ENCODE peak calls at places on chromosomes 1 and 21, in nine cellular contexts. One of them, this sample, is unnamed.
A peak's percentile ranks its signal among the peaks of the same experiment; 100 is the strongest.

GRCh38 chr1:15296602-15297321 is 49.7 kb downstream of the FHAD1 start:
- DNase-seq in stimulated activated CD8-positive, alpha-beta memory T cell treated with anti-CD3 and anti-CD28 coated beads, Interleukin-15, amount 100 ng/mL, for 1 hour: no peak
- DNase-seq in fibroblast of villous mesenchyme: no peak
- DNase-seq in occipital lobe: no peak
- DNase-seq in mammary epithelial cell: no peak
- DNase-seq in lower leg skin: no peak
- DNase-seq in HS-27A: no peak
- DNase-seq in T-helper 22 cell: no peak
- DNase-seq in caudate nucleus: no peak
- DNase-seq in this sample: no peak

GRCh38 chr1:25731148-25731547 is 68.8 kb upstream of the SELENON start:
- DNase-seq in stimulated activated CD8-positive, alpha-beta memory T cell treated with anti-CD3 and anti-CD28 coated beads, Interleukin-15, amount 100 ng/mL, for 1 hour: no peak
- DNase-seq in fibroblast of villous mesenchyme: no peak
- DNase-seq in occipital lobe: no peak
- DNase-seq in mammary epithelial cell: no peak
- DNase-seq in lower leg skin: no peak
- DNase-seq in HS-27A: no peak
- DNase-seq in T-helper 22 cell: no peak
- DNase-seq in caudate nucleus: no peak
- DNase-seq in this sample: no peak

GRCh38 chr1:228955691-228956090 is 220.4 kb downstream of the RHOU start:
- DNase-seq in stimulated activated CD8-positive, alpha-beta memory T cell treated with anti-CD3 and anti-CD28 coated beads, Interleukin-15, amount 100 ng/mL, for 1 hour: no peak
- DNase-seq in fibroblast of villous mesenchyme: peak; percentile 86
- DNase-seq in occipital lobe: no peak
- DNase-seq in mammary epithelial cell: no peak
- DNase-seq in lower leg skin: no peak
- DNase-seq in HS-27A: no peak
- DNase-seq in T-helper 22 cell: no peak
- DNase-seq in caudate nucleus: no peak
- DNase-seq in this sample: no peak

GRCh38 chr1:29330089-29330488 is 93.8 kb downstream of the PTPRU start:
- DNase-seq in stimulated activated CD8-positive, alpha-beta memory T cell treated with anti-CD3 and anti-CD28 coated beads, Interleukin-15, amount 100 ng/mL, for 1 hour: no peak
- DNase-seq in fibroblast of villous mesenchyme: no peak
- DNase-seq in occipital lobe: no peak
- DNase-seq in mammary epithelial cell: no peak
- DNase-seq in lower leg skin: no peak
- DNase-seq in HS-27A: no peak
- DNase-seq in T-helper 22 cell: no peak
- DNase-seq in caudate nucleus: no peak
- DNase-seq in this sample: no peak

GRCh38 chr1:85220756-85221166 is 19.9 kb upstream of the SYDE2 start:
- DNase-seq in stimulated activated CD8-positive, alpha-beta memory T cell treated with anti-CD3 and anti-CD28 coated beads, Interleukin-15, amount 100 ng/mL, for 1 hour: no peak
- DNase-seq in fibroblast of villous mesenchyme: peak; percentile 87
- DNase-seq in occipital lobe: no peak
- DNase-seq in mammary epithelial cell: no peak
- DNase-seq in lower leg skin: no peak
- DNase-seq in HS-27A: no peak
- DNase-seq in T-helper 22 cell: no peak
- DNase-seq in caudate nucleus: no peak
- DNase-seq in this sample: no peak

GRCh38 chr1:110457206-110457605 is 6.3 kb downstream of the PROK1 start:
- DNase-seq in stimulated activated CD8-positive, alpha-beta memory T cell treated with anti-CD3 and anti-CD28 coated beads, Interleukin-15, amount 100 ng/mL, for 1 hour: no peak
- DNase-seq in fibroblast of villous mesenchyme: no peak
- DNase-seq in occipital lobe: no peak
- DNase-seq in mammary epithelial cell: no peak
- DNase-seq in lower leg skin: no peak
- DNase-seq in HS-27A: no peak
- DNase-seq in T-helper 22 cell: no peak
- DNase-seq in caudate nucleus: no peak
- DNase-seq in this sample: no peak

GRCh38 chr1:170545476-170545875 is 13.5 kb downstream of the GORAB start:
- DNase-seq in stimulated activated CD8-positive, alpha-beta memory T cell treated with anti-CD3 and anti-CD28 coated beads, Interleukin-15, amount 100 ng/mL, for 1 hour: no peak
- DNase-seq in fibroblast of villous mesenchyme: peak; percentile 93
- DNase-seq in occipital lobe: no peak
- DNase-seq in mammary epithelial cell: peak; percentile 84
- DNase-seq in lower leg skin: no peak
- DNase-seq in HS-27A: no peak
- DNase-seq in T-helper 22 cell: no peak
- DNase-seq in caudate nucleus: no peak
- DNase-seq in this sample: no peak

GRCh38 chr1:45722809-45723208 is 27.6 kb downstream of the IPP start:
- DNase-seq in stimulated activated CD8-positive, alpha-beta memory T cell treated with anti-CD3 and anti-CD28 coated beads, Interleukin-15, amount 100 ng/mL, for 1 hour: no peak
- DNase-seq in fibroblast of villous mesenchyme: peak; percentile 68
- DNase-seq in occipital lobe: no peak
- DNase-seq in mammary epithelial cell: no peak
- DNase-seq in lower leg skin: no peak
- DNase-seq in HS-27A: no peak
- DNase-seq in T-helper 22 cell: no peak
- DNase-seq in caudate nucleus: no peak
- DNase-seq in this sample: no peak

GRCh38 chr1:194062962-194063361 is 876.5 kb upstream of the B3GALT2 start:
- DNase-seq in stimulated activated CD8-positive, alpha-beta memory T cell treated with anti-CD3 and anti-CD28 coated beads, Interleukin-15, amount 100 ng/mL, for 1 hour: no peak
- DNase-seq in fibroblast of villous mesenchyme: no peak
- DNase-seq in occipital lobe: no peak
- DNase-seq in mammary epithelial cell: no peak
- DNase-seq in lower leg skin: no peak
- DNase-seq in HS-27A: no peak
- DNase-seq in T-helper 22 cell: no peak
- DNase-seq in caudate nucleus: no peak
- DNase-seq in this sample: no peak

GRCh38 chr1:209583408-209583807 is at the start of gene CAMK1G:
- DNase-seq in stimulated activated CD8-positive, alpha-beta memory T cell treated with anti-CD3 and anti-CD28 coated beads, Interleukin-15, amount 100 ng/mL, for 1 hour: no peak
- DNase-seq in fibroblast of villous mesenchyme: peak; percentile 81
- DNase-seq in occipital lobe: peak; percentile 60
- DNase-seq in mammary epithelial cell: no peak
- DNase-seq in lower leg skin: no peak
- DNase-seq in HS-27A: no peak
- DNase-seq in T-helper 22 cell: no peak
- DNase-seq in caudate nucleus: peak; percentile 30
- DNase-seq in this sample: peak; percentile 22

GRCh38 chr1:225458222-225458631 is 30.4 kb upstream of the LBR start:
- DNase-seq in stimulated activated CD8-positive, alpha-beta memory T cell treated with anti-CD3 and anti-CD28 coated beads, Interleukin-15, amount 100 ng/mL, for 1 hour: no peak
- DNase-seq in fibroblast of villous mesenchyme: peak; percentile 78
- DNase-seq in occipital lobe: no peak
- DNase-seq in mammary epithelial cell: no peak
- DNase-seq in lower leg skin: no peak
- DNase-seq in HS-27A: no peak
- DNase-seq in T-helper 22 cell: no peak
- DNase-seq in caudate nucleus: no peak
- DNase-seq in this sample: peak; percentile 38

GRCh38 chr1:151970641-151971040 is 23.0 kb downstream of the S100A10 start:
- DNase-seq in stimulated activated CD8-positive, alpha-beta memory T cell treated with anti-CD3 and anti-CD28 coated beads, Interleukin-15, amount 100 ng/mL, for 1 hour: no peak
- DNase-seq in fibroblast of villous mesenchyme: peak; percentile 16
- DNase-seq in occipital lobe: no peak
- DNase-seq in mammary epithelial cell: peak; percentile 65
- DNase-seq in lower leg skin: no peak
- DNase-seq in HS-27A: no peak
- DNase-seq in T-helper 22 cell: no peak
- DNase-seq in caudate nucleus: no peak
- DNase-seq in this sample: no peak

GRCh38 chr1:97904528-97904927 is 16.3 kb downstream of the DPYD start:
- DNase-seq in stimulated activated CD8-positive, alpha-beta memory T cell treated with anti-CD3 and anti-CD28 coated beads, Interleukin-15, amount 100 ng/mL, for 1 hour: no peak
- DNase-seq in fibroblast of villous mesenchyme: peak; percentile 61
- DNase-seq in occipital lobe: no peak
- DNase-seq in mammary epithelial cell: peak; percentile 71
- DNase-seq in lower leg skin: no peak
- DNase-seq in HS-27A: no peak
- DNase-seq in T-helper 22 cell: no peak
- DNase-seq in caudate nucleus: no peak
- DNase-seq in this sample: no peak

GRCh38 chr1:213186168-213186567 is 135.1 kb downstream of the RPS6KC1 start:
- DNase-seq in stimulated activated CD8-positive, alpha-beta memory T cell treated with anti-CD3 and anti-CD28 coated beads, Interleukin-15, amount 100 ng/mL, for 1 hour: no peak
- DNase-seq in fibroblast of villous mesenchyme: no peak
- DNase-seq in occipital lobe: no peak
- DNase-seq in mammary epithelial cell: no peak
- DNase-seq in lower leg skin: no peak
- DNase-seq in HS-27A: no peak
- DNase-seq in T-helper 22 cell: no peak
- DNase-seq in caudate nucleus: no peak
- DNase-seq in this sample: no peak

GRCh38 chr1:178282949-178283367 is 189.1 kb downstream of the RASAL2 start:
- DNase-seq in stimulated activated CD8-positive, alpha-beta memory T cell treated with anti-CD3 and anti-CD28 coated beads, Interleukin-15, amount 100 ng/mL, for 1 hour: no peak
- DNase-seq in fibroblast of villous mesenchyme: peak; percentile 76
- DNase-seq in occipital lobe: no peak
- DNase-seq in mammary epithelial cell: peak; percentile 72
- DNase-seq in lower leg skin: no peak
- DNase-seq in HS-27A: no peak
- DNase-seq in T-helper 22 cell: no peak
- DNase-seq in caudate nucleus: no peak
- DNase-seq in this sample: peak; percentile 15

GRCh38 chr1:220511183-220511582 is 16.8 kb upstream of the MARK1 start:
- DNase-seq in stimulated activated CD8-positive, alpha-beta memory T cell treated with anti-CD3 and anti-CD28 coated beads, Interleukin-15, amount 100 ng/mL, for 1 hour: no peak
- DNase-seq in fibroblast of villous mesenchyme: no peak
- DNase-seq in occipital lobe: no peak
- DNase-seq in mammary epithelial cell: peak; percentile 88
- DNase-seq in lower leg skin: no peak
- DNase-seq in HS-27A: no peak
- DNase-seq in T-helper 22 cell: no peak
- DNase-seq in caudate nucleus: no peak
- DNase-seq in this sample: no peak

GRCh38 chr21:42149656-42150457 is 69.1 kb upstream of the ABCG1 start:
- DNase-seq in stimulated activated CD8-positive, alpha-beta memory T cell treated with anti-CD3 and anti-CD28 coated beads, Interleukin-15, amount 100 ng/mL, for 1 hour: no peak
- DNase-seq in fibroblast of villous mesenchyme: no peak
- DNase-seq in occipital lobe: no peak
- DNase-seq in mammary epithelial cell: peak; percentile 19
- DNase-seq in lower leg skin: no peak
- DNase-seq in HS-27A: no peak
- DNase-seq in T-helper 22 cell: no peak
- DNase-seq in caudate nucleus: no peak
- DNase-seq in this sample: no peak